ENCODE peak calls at places on chromosome 22, in four cellular contexts. One of them, this sample, is unnamed. For H3K9me3, the result is how much of the 10 kb centered on the place peaks cover.

GRCh38 chr22:44326549-44326881 is 13.8 kb upstream of the SHISAL1 start:
- DNase-seq in A549: no peak
- DNase-seq in K562: no peak
- DNase-seq in HCT116: no peak
- DNase-seq in this sample: no peak

GRCh38 chr22:44819966-44820631 is 67.7 kb downstream of the ARHGAP8 start:
- DNase-seq in A549: no peak
- DNase-seq in K562: no peak
- DNase-seq in HCT116: no peak
- DNase-seq in this sample: no peak

GRCh38 chr22:44847892-44848291 is 95.5 kb downstream of the ARHGAP8 start:
- DNase-seq in A549: no peak
- DNase-seq in K562: no peak
- DNase-seq in HCT116: no peak
- DNase-seq in this sample: no peak

GRCh38 chr22:19178065-19178658 is 374 bp downstream of the SLC25A1 start:
- DNase-seq in A549: no peak
- DNase-seq in K562: peak
- DNase-seq in HCT116: no peak
- DNase-seq in this sample: no peak

GRCh38 chr22:42641801-42642413 is 1.5 kb upstream of the ATP5MGL start:
- DNase-seq in A549: no peak
- DNase-seq in K562: no peak
- DNase-seq in HCT116: no peak
- DNase-seq in this sample: no peak

GRCh38 chr22:17422736-17423343 is 53.6 kb downstream of the CECR2 start:
- DNase-seq in A549: no peak
- DNase-seq in K562: no peak
- DNase-seq in HCT116: no peak
- DNase-seq in this sample: no peak

GRCh38 chr22:17077255-17077654 is 7.5 kb upstream of the IL17RA start:
- DNase-seq in A549: no peak
- DNase-seq in K562: no peak
- DNase-seq in HCT116: no peak
- DNase-seq in this sample: no peak

GRCh38 chr22:36084717-36085116 is 56.1 kb upstream of the RBFOX2 start:
- DNase-seq in A549: no peak
- DNase-seq in K562: no peak
- DNase-seq in HCT116: no peak
- DNase-seq in this sample: no peak

GRCh38 chr22:29096736-29097669 is 24.2 kb downstream of the KREMEN1 start:
- DNase-seq in A549: no peak
- DNase-seq in K562: peak
- DNase-seq in HCT116: no peak
- DNase-seq in this sample: no peak

GRCh38 chr22:29157759-29158535 is 47.7 kb upstream of the EMID1 start:
- DNase-seq in A549: peak
- DNase-seq in K562: peak
- DNase-seq in HCT116: peak
- DNase-seq in this sample: peak

GRCh38 chr22:24554316-24555159 is at the start of gene GUCD1:
- DNase-seq in A549: no peak
- DNase-seq in K562: no peak
- DNase-seq in HCT116: no peak
- DNase-seq in this sample: no peak

GRCh38 chr22:36386351-36386899 is 1.3 kb downstream of the MYH9 start:
- DNase-seq in A549: peak
- DNase-seq in K562: no peak
- DNase-seq in HCT116: no peak
- DNase-seq in this sample: no peak

GRCh38 chr22:43681724-43682360 is 130.3 kb downstream of the EFCAB6 start:
- DNase-seq in A549: no peak
- DNase-seq in K562: no peak
- DNase-seq in HCT116: no peak
- DNase-seq in this sample: no peak

GRCh38 chr22:41197046-41197807 is 7.9 kb upstream of the L3MBTL2 start:
- DNase-seq in A549: peak
- DNase-seq in K562: peak
- DNase-seq in HCT116: no peak
- DNase-seq in this sample: peak

GRCh38 chr22:42863349-42863911 is 6.4 kb upstream of the ARFGAP3 start:
- DNase-seq in A549: peak
- DNase-seq in K562: no peak
- DNase-seq in HCT116: peak
- DNase-seq in this sample: no peak

GRCh38 chr22:44648821-44649566 is 53.0 kb upstream of the PRR5 start:
- DNase-seq in A549: no peak
- DNase-seq in K562: no peak
- DNase-seq in HCT116: no peak
- DNase-seq in this sample: peak

GRCh38 chr22:29149841-29150555 is 55.7 kb upstream of the EMID1 start:
- DNase-seq in A549: no peak
- DNase-seq in K562: no peak
- DNase-seq in HCT116: no peak
- DNase-seq in this sample: no peak

GRCh38 chr22:24164823-24165379 is 16.4 kb upstream of the SUSD2 start:
- DNase-seq in A549: no peak
- DNase-seq in K562: no peak
- DNase-seq in HCT116: no peak
- DNase-seq in this sample: no peak

GRCh38 chr22:32674925-32675825 is 126.3 kb upstream of the TIMP3 start:
- DNase-seq in A549: no peak
- DNase-seq in K562: no peak
- DNase-seq in HCT116: no peak
- DNase-seq in this sample: no peak

GRCh38 chr22:24521791-24522245 is 26.7 kb downstream of the UPB1 start:
- DNase-seq in A549: peak
- DNase-seq in K562: peak
- DNase-seq in HCT116: peak
- DNase-seq in this sample: no peak

GRCh38 chr22:49214976-49215375 is 612.7 kb downstream of the BRD1 start:
- DNase-seq in A549: no peak
- DNase-seq in K562: no peak
- DNase-seq in HCT116: no peak
- DNase-seq in this sample: no peak
- H3K9me3 ChIP-seq in A549: under half
- H3K9me3 ChIP-seq in K562: under half
- H3K9me3 ChIP-seq in HCT116: under half
- H3K9me3 ChIP-seq in this sample: under half

DNA sequence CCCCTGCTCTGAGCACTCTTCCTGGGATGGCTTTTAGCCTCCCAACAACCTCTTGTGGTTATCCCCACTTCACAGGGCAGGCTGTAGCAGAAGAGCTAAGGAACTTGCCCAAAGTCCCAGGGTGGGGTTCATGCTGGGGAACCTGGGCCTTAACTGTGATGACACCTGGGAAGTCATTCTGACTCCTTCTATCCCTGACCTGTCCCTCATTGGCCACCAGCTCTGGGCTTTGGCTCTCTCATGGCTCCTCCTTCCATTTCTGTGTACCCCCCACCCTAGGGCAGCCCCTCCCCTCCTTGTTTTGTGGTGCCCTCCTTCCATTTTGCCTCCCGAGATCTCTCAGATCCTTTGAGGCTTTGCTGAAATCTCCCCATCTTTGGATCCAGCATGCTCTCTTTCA is 2.7 kb downstream of the PPM1F start:
- DNase-seq in A549: no peak
- DNase-seq in K562: no peak
- DNase-seq in HCT116: no peak
- DNase-seq in this sample: no peak
- TF ChIP-seq POLR2A in A549: no peak
- TF ChIP-seq POLR2A in K562: no peak
- TF ChIP-seq POLR2A in HCT116: no peak
- TF ChIP-seq POLR2A in this sample: no peak

GRCh38 chr22:47266329-47266728 is 503.9 kb downstream of the TBC1D22A start:
- DNase-seq in A549: no peak
- DNase-seq in K562: no peak
- DNase-seq in HCT116: no peak
- DNase-seq in this sample: no peak

GRCh38 chr22:47274196-47274595 is 511.7 kb downstream of the TBC1D22A start:
- DNase-seq in A549: no peak
- DNase-seq in K562: no peak
- DNase-seq in HCT116: no peak
- DNase-seq in this sample: no peak

GRCh38 chr22:47269689-47270088 is 507.2 kb downstream of the TBC1D22A start:
- DNase-seq in A549: no peak
- DNase-seq in K562: no peak
- DNase-seq in HCT116: no peak
- DNase-seq in this sample: no peak

GRCh38 chr22:47267531-47268282 is 505.3 kb downstream of the TBC1D22A start:
- DNase-seq in A549: no peak
- DNase-seq in K562: no peak
- DNase-seq in HCT116: no peak
- DNase-seq in this sample: no peak

GRCh38 chr22:47270463-47271135 is 508.1 kb downstream of the TBC1D22A start:
- DNase-seq in A549: no peak
- DNase-seq in K562: peak
- DNase-seq in HCT116: no peak
- DNase-seq in this sample: peak
- H3K9me3 ChIP-seq in A549: under half
- H3K9me3 ChIP-seq in K562: under half
- H3K9me3 ChIP-seq in HCT116: under half
- H3K9me3 ChIP-seq in this sample: under half

GRCh38 chr22:38218661-38219331 is 17.0 kb downstream of the MAFF start:
- DNase-seq in A549: peak
- DNase-seq in K562: no peak
- DNase-seq in HCT116: peak
- DNase-seq in this sample: peak
- TF ChIP-seq POLR2A in A549: no peak
- TF ChIP-seq POLR2A in K562: no peak
- TF ChIP-seq POLR2A in HCT116: no peak
- TF ChIP-seq POLR2A in this sample: no peak

DNA sequence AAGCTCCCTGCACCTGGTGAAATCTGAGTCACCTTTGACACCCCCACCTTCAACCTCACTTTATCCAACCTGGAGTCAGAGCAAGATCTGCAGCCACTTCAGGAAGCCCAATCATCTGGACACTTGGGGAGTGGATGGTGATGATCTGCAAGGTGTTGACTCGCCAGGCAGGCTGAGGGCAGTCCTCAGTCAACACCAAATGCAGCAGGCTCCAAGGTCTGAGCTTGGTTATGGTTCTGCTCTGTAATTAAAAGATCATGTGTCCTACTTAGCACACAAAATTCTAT is 446.9 kb downstream of the BRD1 start:
- DNase-seq in A549: no peak
- DNase-seq in K562: no peak
- DNase-seq in HCT116: no peak
- DNase-seq in this sample: no peak
- H3K9me3 ChIP-seq in A549: under half
- H3K9me3 ChIP-seq in K562: under half
- H3K9me3 ChIP-seq in HCT116: under half
- H3K9me3 ChIP-seq in this sample: under half